ENCODE peak calls at places on chromosomes 7 and 10, in ten cellular contexts. N is activated T-cell treated with anti-CD3 and anti-CD28 coated beads for 1 hour; B is tibial artery; I is ELR; C is IMR-90; Q is activated CD8-positive, alpha-beta memory T cell treated with anti-CD3 and anti-CD28 coated beads, Interleukin-2, amount 50 U/mL, for 48 hours; S is NCI-H2171; X is RPMI7951; Z is astrocyte of the spinal cord; E is AG08396. F is an unnamed sample.

GRCh38 chr7:139582130-139582650 is 58.7 kb downstream of the CLEC2L start:
- DNase-seq in N (no peak), B (no peak), I (no peak), C (no peak), Q (peak; percentile 40), S (no peak), X (no peak), Z (no peak), E (no peak), F (no peak)

GRCh38 chr10:124019886-124020797 is 73.3 kb downstream of the CHST15 start:
- DNase-seq in N (no peak), B (no peak), I (no peak), C (no peak), Q (no peak), S (no peak), X (no peak), Z (no peak), E (no peak), F (no peak)

GRCh38 chr10:104925232-104925851 is 284.3 kb downstream of the SORCS3 start:
- DNase-seq in N (no peak), B (no peak), I (peak; percentile 44), C (no peak), Q (peak; percentile 53), S (no peak), X (peak; percentile 40), Z (peak; percentile 26), E (no peak), F (peak; percentile 19)

GRCh38 chr7:132161231-132161915 is 414.9 kb downstream of the PLXNA4 start:
- DNase-seq in N (no peak), B (no peak), I (no peak), C (no peak), Q (no peak), S (no peak), X (peak; percentile 62), Z (no peak), E (no peak), F (no peak)

GRCh38 chr7:7817748-7818147 is 99.3 kb upstream of the RPA3 start:
- DNase-seq in N (no peak), B (no peak), I (no peak), C (no peak), Q (no peak), S (no peak), X (no peak), Z (no peak), E (no peak), F (no peak)

GRCh38 chr10:89576022-89576421 is 40.6 kb upstream of the SLC16A12 start:
- DNase-seq in N (no peak), B (no peak), I (no peak), C (no peak), Q (no peak), S (no peak), X (no peak), Z (no peak), E (no peak), F (no peak)

GRCh38 chr10:130127612-130128607 is 8.3 kb upstream of the GLRX3 start:
- DNase-seq in N (no peak), B (peak; percentile 46), I (peak; percentile 79), C (peak; percentile 70), Q (peak; percentile 68), S (peak; percentile 42), X (peak; percentile 63), Z (peak; percentile 71), E (peak; percentile 90), F (peak; percentile 62)

GRCh38 chr10:80909254-80909653 is 371.6 kb downstream of the SH2D4B start:
- DNase-seq in N (no peak), B (no peak), I (no peak), C (no peak), Q (no peak), S (no peak), X (no peak), Z (no peak), E (no peak), F (no peak)

GRCh38 chr7:145104400-145104799 is 268.5 kb upstream of the TPK1 start:
- DNase-seq in N (no peak), B (no peak), I (no peak), C (no peak), Q (no peak), S (no peak), X (no peak), Z (no peak), E (no peak), F (no peak)

GRCh38 chr10:90032519-90032918 is 331.1 kb downstream of the KIF20B start:
- DNase-seq in N (no peak), B (no peak), I (no peak), C (no peak), Q (no peak), S (no peak), X (peak; percentile 64), Z (no peak), E (no peak), F (no peak)

GRCh38 chr10:29858352-29859267 is 200.8 kb downstream of the JCAD start:
- DNase-seq in N (no peak), B (peak; percentile 70), I (peak; percentile 83), C (peak; percentile 82), Q (no peak), S (no peak), X (peak; percentile 93), Z (peak; percentile 87), E (peak; percentile 69), F (peak; percentile 79)

GRCh38 chr10:60182691-60183090 is 207.0 kb downstream of the ANK3 start:
- DNase-seq in N (no peak), B (no peak), I (no peak), C (peak; percentile 21), Q (no peak), S (no peak), X (no peak), Z (peak; percentile 50), E (no peak), F (peak; percentile 36)

GRCh38 chr7:48416327-48416908 is 245.2 kb downstream of the ABCA13 start:
- DNase-seq in N (no peak), B (no peak), I (no peak), C (no peak), Q (no peak), S (no peak), X (no peak), Z (no peak), E (no peak), F (no peak)

GRCh38 chr10:103154464-103155299 is 38.4 kb downstream of the NT5C2 start:
- DNase-seq in N (no peak), B (no peak), I (no peak), C (no peak), Q (no peak), S (no peak), X (no peak), Z (peak; percentile 13), E (no peak), F (no peak)

GRCh38 chr10:131641231-131641630 is 259.6 kb upstream of the PPP2R2D start:
- DNase-seq in N (no peak), B (no peak), I (no peak), C (no peak), Q (no peak), S (no peak), X (no peak), Z (no peak), E (no peak), F (no peak)

F was measured in MG63.